ENCODE peak calls at places on chromosomes 5 and 9, in ten cellular contexts. One of them, this sample, is unnamed.

GRCh38 chr9:93630806-93631411 is 54.5 kb downstream of the PHF2 start:
- DNase-seq in HCEC 1CT: no peak
- DNase-seq in NCI-H226: no peak
- DNase-seq in M059J: no peak
- DNase-seq in left ventricle myocardium superior: no peak
- DNase-seq in RPMI8226: no peak
- DNase-seq in brain microvascular endothelial cell: no peak
- DNase-seq in T-helper 9 cell: no peak
- DNase-seq in activated naive CD4-positive, alpha-beta T cell treated with anti-CD3 and anti-CD28 coated beads, Interleukin-2, amount 10 ng/mL, durations not matched to agents 7 days and 5 days: no peak
- DNase-seq in A549: no peak
- DNase-seq in this sample: no peak

GRCh38 chr9:126793686-126794417 is 11.0 kb upstream of the ZBTB43 start:
- DNase-seq in HCEC 1CT: no peak
- DNase-seq in NCI-H226: no peak
- DNase-seq in M059J: peak
- DNase-seq in left ventricle myocardium superior: no peak
- DNase-seq in RPMI8226: no peak
- DNase-seq in brain microvascular endothelial cell: no peak
- DNase-seq in T-helper 9 cell: no peak
- DNase-seq in activated naive CD4-positive, alpha-beta T cell treated with anti-CD3 and anti-CD28 coated beads, Interleukin-2, amount 10 ng/mL, durations not matched to agents 7 days and 5 days: no peak
- DNase-seq in A549: no peak
- DNase-seq in this sample: no peak

GRCh38 chr9:35757527-35758275 is 3.6 kb upstream of the MSMP start:
- DNase-seq in HCEC 1CT: no peak
- DNase-seq in NCI-H226: peak
- DNase-seq in M059J: peak
- DNase-seq in left ventricle myocardium superior: no peak
- DNase-seq in RPMI8226: peak
- DNase-seq in brain microvascular endothelial cell: no peak
- DNase-seq in T-helper 9 cell: no peak
- DNase-seq in activated naive CD4-positive, alpha-beta T cell treated with anti-CD3 and anti-CD28 coated beads, Interleukin-2, amount 10 ng/mL, durations not matched to agents 7 days and 5 days: no peak
- DNase-seq in A549: peak
- DNase-seq in this sample: peak

GRCh38 chr5:105952875-105953274 is 1717.9 kb downstream of the EFNA5 start:
- DNase-seq in HCEC 1CT: peak
- DNase-seq in NCI-H226: no peak
- DNase-seq in M059J: no peak
- DNase-seq in left ventricle myocardium superior: no peak
- DNase-seq in RPMI8226: no peak
- DNase-seq in brain microvascular endothelial cell: no peak
- DNase-seq in T-helper 9 cell: no peak
- DNase-seq in activated naive CD4-positive, alpha-beta T cell treated with anti-CD3 and anti-CD28 coated beads, Interleukin-2, amount 10 ng/mL, durations not matched to agents 7 days and 5 days: no peak
- DNase-seq in A549: no peak
- DNase-seq in this sample: no peak

GRCh38 chr5:78610163-78610583 is 38.4 kb downstream of the LHFPL2 start:
- DNase-seq in HCEC 1CT: peak
- DNase-seq in NCI-H226: no peak
- DNase-seq in M059J: peak
- DNase-seq in left ventricle myocardium superior: peak
- DNase-seq in RPMI8226: no peak
- DNase-seq in brain microvascular endothelial cell: peak
- DNase-seq in T-helper 9 cell: no peak
- DNase-seq in activated naive CD4-positive, alpha-beta T cell treated with anti-CD3 and anti-CD28 coated beads, Interleukin-2, amount 10 ng/mL, durations not matched to agents 7 days and 5 days: no peak
- DNase-seq in A549: no peak
- DNase-seq in this sample: no peak

GRCh38 chr5:169628891-169629290 is 8.2 kb upstream of the DOCK2 start:
- DNase-seq in HCEC 1CT: peak
- DNase-seq in NCI-H226: peak
- DNase-seq in M059J: peak
- DNase-seq in left ventricle myocardium superior: no peak
- DNase-seq in RPMI8226: no peak
- DNase-seq in brain microvascular endothelial cell: peak
- DNase-seq in T-helper 9 cell: no peak
- DNase-seq in activated naive CD4-positive, alpha-beta T cell treated with anti-CD3 and anti-CD28 coated beads, Interleukin-2, amount 10 ng/mL, durations not matched to agents 7 days and 5 days: no peak
- DNase-seq in A549: no peak
- DNase-seq in this sample: no peak

GRCh38 chr9:26856413-26857032 is 36.1 kb downstream of the CAAP1 start:
- DNase-seq in HCEC 1CT: peak
- DNase-seq in NCI-H226: no peak
- DNase-seq in M059J: peak
- DNase-seq in left ventricle myocardium superior: no peak
- DNase-seq in RPMI8226: peak
- DNase-seq in brain microvascular endothelial cell: peak
- DNase-seq in T-helper 9 cell: no peak
- DNase-seq in activated naive CD4-positive, alpha-beta T cell treated with anti-CD3 and anti-CD28 coated beads, Interleukin-2, amount 10 ng/mL, durations not matched to agents 7 days and 5 days: peak
- DNase-seq in A549: peak
- DNase-seq in this sample: peak

GRCh38 chr5:175253597-175253996 is 190.4 kb downstream of the DRD1 start:
- DNase-seq in HCEC 1CT: no peak
- DNase-seq in NCI-H226: no peak
- DNase-seq in M059J: peak
- DNase-seq in left ventricle myocardium superior: no peak
- DNase-seq in RPMI8226: no peak
- DNase-seq in brain microvascular endothelial cell: peak
- DNase-seq in T-helper 9 cell: no peak
- DNase-seq in activated naive CD4-positive, alpha-beta T cell treated with anti-CD3 and anti-CD28 coated beads, Interleukin-2, amount 10 ng/mL, durations not matched to agents 7 days and 5 days: no peak
- DNase-seq in A549: no peak
- DNase-seq in this sample: no peak

GRCh38 chr5:80061541-80061940 is 26.4 kb downstream of the THBS4 start:
- DNase-seq in HCEC 1CT: no peak
- DNase-seq in NCI-H226: no peak
- DNase-seq in M059J: no peak
- DNase-seq in left ventricle myocardium superior: no peak
- DNase-seq in RPMI8226: no peak
- DNase-seq in brain microvascular endothelial cell: no peak
- DNase-seq in T-helper 9 cell: no peak
- DNase-seq in activated naive CD4-positive, alpha-beta T cell treated with anti-CD3 and anti-CD28 coated beads, Interleukin-2, amount 10 ng/mL, durations not matched to agents 7 days and 5 days: no peak
- DNase-seq in A549: no peak
- DNase-seq in this sample: no peak

GRCh38 chr5:115543931-115544370 is 624 bp downstream of the FEM1C start:
- DNase-seq in HCEC 1CT: peak
- DNase-seq in NCI-H226: no peak
- DNase-seq in M059J: peak
- DNase-seq in left ventricle myocardium superior: peak
- DNase-seq in RPMI8226: peak
- DNase-seq in brain microvascular endothelial cell: peak
- DNase-seq in T-helper 9 cell: peak
- DNase-seq in activated naive CD4-positive, alpha-beta T cell treated with anti-CD3 and anti-CD28 coated beads, Interleukin-2, amount 10 ng/mL, durations not matched to agents 7 days and 5 days: peak
- DNase-seq in A549: peak
- DNase-seq in this sample: peak

GRCh38 chr5:135830384-135831275 is 3.8 kb upstream of the SLC25A48 start:
- DNase-seq in HCEC 1CT: no peak
- DNase-seq in NCI-H226: no peak
- DNase-seq in M059J: no peak
- DNase-seq in left ventricle myocardium superior: no peak
- DNase-seq in RPMI8226: no peak
- DNase-seq in brain microvascular endothelial cell: no peak
- DNase-seq in T-helper 9 cell: no peak
- DNase-seq in activated naive CD4-positive, alpha-beta T cell treated with anti-CD3 and anti-CD28 coated beads, Interleukin-2, amount 10 ng/mL, durations not matched to agents 7 days and 5 days: no peak
- DNase-seq in A549: no peak
- DNase-seq in this sample: no peak

GRCh38 chr5:56100429-56101176 is 105.8 kb upstream of the IL6ST start:
- DNase-seq in HCEC 1CT: no peak
- DNase-seq in NCI-H226: no peak
- DNase-seq in M059J: no peak
- DNase-seq in left ventricle myocardium superior: no peak
- DNase-seq in RPMI8226: no peak
- DNase-seq in brain microvascular endothelial cell: no peak
- DNase-seq in T-helper 9 cell: no peak
- DNase-seq in activated naive CD4-positive, alpha-beta T cell treated with anti-CD3 and anti-CD28 coated beads, Interleukin-2, amount 10 ng/mL, durations not matched to agents 7 days and 5 days: peak
- DNase-seq in A549: no peak
- DNase-seq in this sample: no peak

GRCh38 chr9:13330396-13331004 is 51.0 kb upstream of the MPDZ start:
- DNase-seq in HCEC 1CT: no peak
- DNase-seq in NCI-H226: peak
- DNase-seq in M059J: no peak
- DNase-seq in left ventricle myocardium superior: peak
- DNase-seq in RPMI8226: no peak
- DNase-seq in brain microvascular endothelial cell: no peak
- DNase-seq in T-helper 9 cell: no peak
- DNase-seq in activated naive CD4-positive, alpha-beta T cell treated with anti-CD3 and anti-CD28 coated beads, Interleukin-2, amount 10 ng/mL, durations not matched to agents 7 days and 5 days: no peak
- DNase-seq in A549: no peak
- DNase-seq in this sample: no peak

GRCh38 chr9:129826344-129826743 is 2.4 kb upstream of the TOR1A start:
- DNase-seq in HCEC 1CT: no peak
- DNase-seq in NCI-H226: no peak
- DNase-seq in M059J: no peak
- DNase-seq in left ventricle myocardium superior: no peak
- DNase-seq in RPMI8226: no peak
- DNase-seq in brain microvascular endothelial cell: no peak
- DNase-seq in T-helper 9 cell: no peak
- DNase-seq in activated naive CD4-positive, alpha-beta T cell treated with anti-CD3 and anti-CD28 coated beads, Interleukin-2, amount 10 ng/mL, durations not matched to agents 7 days and 5 days: no peak
- DNase-seq in A549: no peak
- DNase-seq in this sample: no peak

GRCh38 chr9:94929373-94929764 is 202.9 kb downstream of the AOPEP start:
- DNase-seq in HCEC 1CT: no peak
- DNase-seq in NCI-H226: no peak
- DNase-seq in M059J: peak
- DNase-seq in left ventricle myocardium superior: peak
- DNase-seq in RPMI8226: no peak
- DNase-seq in brain microvascular endothelial cell: peak
- DNase-seq in T-helper 9 cell: no peak
- DNase-seq in activated naive CD4-positive, alpha-beta T cell treated with anti-CD3 and anti-CD28 coated beads, Interleukin-2, amount 10 ng/mL, durations not matched to agents 7 days and 5 days: no peak
- DNase-seq in A549: no peak
- DNase-seq in this sample: no peak

GRCh38 chr5:5374034-5374715 is 48.3 kb upstream of the ICE1 start:
- DNase-seq in HCEC 1CT: no peak
- DNase-seq in NCI-H226: no peak
- DNase-seq in M059J: peak
- DNase-seq in left ventricle myocardium superior: no peak
- DNase-seq in RPMI8226: no peak
- DNase-seq in brain microvascular endothelial cell: peak
- DNase-seq in T-helper 9 cell: no peak
- DNase-seq in activated naive CD4-positive, alpha-beta T cell treated with anti-CD3 and anti-CD28 coated beads, Interleukin-2, amount 10 ng/mL, durations not matched to agents 7 days and 5 days: no peak
- DNase-seq in A549: no peak
- DNase-seq in this sample: no peak

GRCh38 chr9:68949271-68950000 is 64.5 kb downstream of the PRKACG start:
- DNase-seq in HCEC 1CT: no peak
- DNase-seq in NCI-H226: no peak
- DNase-seq in M059J: no peak
- DNase-seq in left ventricle myocardium superior: peak
- DNase-seq in RPMI8226: peak
- DNase-seq in brain microvascular endothelial cell: no peak
- DNase-seq in T-helper 9 cell: no peak
- DNase-seq in activated naive CD4-positive, alpha-beta T cell treated with anti-CD3 and anti-CD28 coated beads, Interleukin-2, amount 10 ng/mL, durations not matched to agents 7 days and 5 days: peak
- DNase-seq in A549: no peak
- DNase-seq in this sample: no peak

GRCh38 chr5:44774279-44774880 is 34.4 kb upstream of the MRPS30 start:
- DNase-seq in HCEC 1CT: peak
- DNase-seq in NCI-H226: peak
- DNase-seq in M059J: peak
- DNase-seq in left ventricle myocardium superior: no peak
- DNase-seq in RPMI8226: peak
- DNase-seq in brain microvascular endothelial cell: peak
- DNase-seq in T-helper 9 cell: no peak
- DNase-seq in activated naive CD4-positive, alpha-beta T cell treated with anti-CD3 and anti-CD28 coated beads, Interleukin-2, amount 10 ng/mL, durations not matched to agents 7 days and 5 days: no peak
- DNase-seq in A549: peak
- DNase-seq in this sample: peak

GRCh38 chr9:87646546-87646945 is 79.4 kb upstream of the CTSL start:
- DNase-seq in HCEC 1CT: no peak
- DNase-seq in NCI-H226: no peak
- DNase-seq in M059J: no peak
- DNase-seq in left ventricle myocardium superior: no peak
- DNase-seq in RPMI8226: no peak
- DNase-seq in brain microvascular endothelial cell: no peak
- DNase-seq in T-helper 9 cell: no peak
- DNase-seq in activated naive CD4-positive, alpha-beta T cell treated with anti-CD3 and anti-CD28 coated beads, Interleukin-2, amount 10 ng/mL, durations not matched to agents 7 days and 5 days: no peak
- DNase-seq in A549: no peak
- DNase-seq in this sample: no peak

GRCh38 chr5:143437666-143438273 is 34.3 kb upstream of the NR3C1 start:
- DNase-seq in HCEC 1CT: no peak
- DNase-seq in NCI-H226: no peak
- DNase-seq in M059J: no peak
- DNase-seq in left ventricle myocardium superior: no peak
- DNase-seq in RPMI8226: no peak
- DNase-seq in brain microvascular endothelial cell: no peak
- DNase-seq in T-helper 9 cell: no peak
- DNase-seq in activated naive CD4-positive, alpha-beta T cell treated with anti-CD3 and anti-CD28 coated beads, Interleukin-2, amount 10 ng/mL, durations not matched to agents 7 days and 5 days: no peak
- DNase-seq in A549: no peak
- DNase-seq in this sample: no peak

GRCh38 chr5:54443264-54443663 is 12.2 kb upstream of the HSPB3 start:
- DNase-seq in HCEC 1CT: peak
- DNase-seq in NCI-H226: no peak
- DNase-seq in M059J: peak
- DNase-seq in left ventricle myocardium superior: no peak
- DNase-seq in RPMI8226: peak
- DNase-seq in brain microvascular endothelial cell: peak
- DNase-seq in T-helper 9 cell: no peak
- DNase-seq in activated naive CD4-positive, alpha-beta T cell treated with anti-CD3 and anti-CD28 coated beads, Interleukin-2, amount 10 ng/mL, durations not matched to agents 7 days and 5 days: no peak
- DNase-seq in A549: peak
- DNase-seq in this sample: peak